ENCODE peak calls at places on chromosome 16, in five cellular contexts. V, B, H, E and R are unnamed samples.

GRCh38 chr16:11783319-11784047 is 13.6 kb downstream of the ZC3H7A start:
- DNase-seq in V (peak), B (no peak), H (no peak), E (no peak), R (peak)

GRCh38 chr16:90018297-90019200 is 707 bp downstream of the DBNDD1 start:
- DNase-seq in V (no peak), B (no peak), H (peak), E (no peak), R (no peak)

GRCh38 chr16:17836868-17837602 is 366.3 kb upstream of the XYLT1 start:
- DNase-seq in V (peak), B (no peak), H (peak), E (no peak), R (no peak)

GRCh38 chr16:89422527-89422904 is 67.8 kb downstream of the ANKRD11 start:
- DNase-seq in V (peak), B (peak), H (no peak), E (no peak), R (peak)

GRCh38 chr16:80391095-80391494 is 149.7 kb upstream of the DYNLRB2 start:
- DNase-seq in V (no peak), B (no peak), H (no peak), E (no peak), R (no peak)

GRCh38 chr16:24539850-24540484 is 601 bp downstream of the RBBP6 start:
- DNase-seq in V (peak), B (peak), H (peak), E (peak), R (peak)

GRCh38 chr16:79298476-79299153 is 301.9 kb downstream of the MAF start:
- DNase-seq in V (no peak), B (no peak), H (no peak), E (no peak), R (no peak)

GRCh38 chr16:14003119-14003570 is 68.0 kb upstream of the MRTFB start:
- DNase-seq in V (peak), B (peak), H (no peak), E (peak), R (no peak)

GRCh38 chr16:77171750-77172635 is 19.0 kb upstream of the MON1B start:
- DNase-seq in V (peak), B (no peak), H (peak), E (no peak), R (peak)

GRCh38 chr16:13829712-13830304 is 90.1 kb upstream of the ERCC4 start:
- DNase-seq in V (no peak), B (no peak), H (no peak), E (no peak), R (no peak)

DNA sequence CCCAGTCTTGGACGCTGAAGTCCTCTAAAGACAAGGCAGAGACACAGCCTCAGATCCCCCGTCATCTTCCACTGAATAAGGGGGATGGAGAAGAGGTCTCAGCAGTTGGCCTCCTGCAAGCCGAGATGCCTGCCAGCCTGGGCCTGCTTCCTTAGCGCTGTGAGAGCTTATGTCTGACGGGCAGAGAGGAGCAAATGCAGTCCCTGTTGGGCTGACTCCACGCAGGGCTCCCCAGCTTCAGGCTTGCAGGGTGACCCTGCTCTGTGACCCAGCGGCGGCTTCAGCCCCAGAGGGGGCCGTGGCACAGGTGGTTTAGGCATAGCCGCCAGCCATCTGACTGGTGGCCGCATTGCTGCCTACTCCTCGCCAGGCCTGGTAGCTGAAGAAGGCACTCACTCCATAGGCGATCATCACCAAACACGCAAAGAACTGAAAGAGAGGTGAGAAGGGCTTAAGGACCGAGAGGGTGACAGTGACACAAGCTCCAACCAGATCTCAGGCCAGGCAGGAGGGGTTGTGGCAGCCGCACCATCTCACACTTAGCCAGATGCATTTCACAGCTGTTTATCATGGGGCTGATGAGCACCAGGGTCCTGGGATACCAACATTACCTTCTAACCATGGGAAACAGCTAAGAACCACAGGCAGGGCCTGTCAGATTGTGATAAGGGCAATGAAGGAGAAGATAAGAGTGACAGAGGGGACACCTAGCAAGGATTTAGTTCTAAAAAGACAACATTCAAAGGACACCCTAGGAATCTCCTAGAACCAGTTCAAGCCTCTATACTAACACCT is 11.7 kb downstream of the ARL2BP start:
- DNase-seq in V (no peak), B (peak), H (no peak), E (peak), R (no peak)
- H3K4me3 ChIP-seq in V (no peak), B (no peak), H (no peak), E (no peak), R (no peak)

DNA sequence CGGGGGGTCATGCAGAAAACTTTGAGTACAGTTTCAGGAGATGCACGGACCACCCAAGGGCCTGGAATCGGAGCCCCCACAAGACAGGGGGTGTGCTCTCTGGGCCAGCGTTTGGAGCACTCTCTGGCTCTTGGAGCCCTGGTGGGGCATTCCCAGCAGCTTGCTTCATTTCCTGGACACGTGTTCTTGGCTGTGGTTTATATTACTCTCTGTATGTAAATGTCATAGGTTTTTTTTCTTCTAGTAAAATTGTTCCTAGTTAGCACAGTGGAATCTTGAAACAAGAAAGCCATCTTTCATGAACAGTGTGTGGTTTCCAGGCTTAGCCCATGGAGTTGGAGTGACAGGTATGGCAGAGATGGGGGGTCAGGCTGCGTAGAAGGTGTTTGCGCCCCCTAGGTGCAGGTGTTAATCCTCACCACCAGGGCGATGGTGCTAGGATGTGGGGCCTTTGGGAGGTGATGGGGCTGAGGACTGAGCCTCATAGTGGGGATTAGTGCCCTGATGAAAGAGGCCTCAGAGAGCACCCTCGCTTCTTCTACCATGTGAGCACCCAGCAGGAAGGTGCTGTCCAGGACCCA is 79.8 kb downstream of the JPH3 start:
- DNase-seq in V (peak), B (no peak), H (peak), E (no peak), R (peak)
- TF ChIP-seq CTCF in V (peak), B (no peak), H (no peak), E (no peak), R (peak)

GRCh38 chr16:86513471-86514277 is 3.3 kb downstream of the FOXF1 start:
- DNase-seq in V (no peak), B (no peak), H (no peak), E (no peak), R (no peak)

GRCh38 chr16:86511317-86512161 is 1.2 kb downstream of the FOXF1 start:
- DNase-seq in V (no peak), B (no peak), H (no peak), E (no peak), R (no peak)

GRCh38 chr16:86512860-86513470 is 2.6 kb downstream of the FOXF1 start:
- DNase-seq in V (no peak), B (no peak), H (no peak), E (no peak), R (no peak)

GRCh38 chr16:86510465-86511261 is at the start of gene FOXF1:
- DNase-seq in V (peak), B (no peak), H (peak), E (no peak), R (peak)

DNA sequence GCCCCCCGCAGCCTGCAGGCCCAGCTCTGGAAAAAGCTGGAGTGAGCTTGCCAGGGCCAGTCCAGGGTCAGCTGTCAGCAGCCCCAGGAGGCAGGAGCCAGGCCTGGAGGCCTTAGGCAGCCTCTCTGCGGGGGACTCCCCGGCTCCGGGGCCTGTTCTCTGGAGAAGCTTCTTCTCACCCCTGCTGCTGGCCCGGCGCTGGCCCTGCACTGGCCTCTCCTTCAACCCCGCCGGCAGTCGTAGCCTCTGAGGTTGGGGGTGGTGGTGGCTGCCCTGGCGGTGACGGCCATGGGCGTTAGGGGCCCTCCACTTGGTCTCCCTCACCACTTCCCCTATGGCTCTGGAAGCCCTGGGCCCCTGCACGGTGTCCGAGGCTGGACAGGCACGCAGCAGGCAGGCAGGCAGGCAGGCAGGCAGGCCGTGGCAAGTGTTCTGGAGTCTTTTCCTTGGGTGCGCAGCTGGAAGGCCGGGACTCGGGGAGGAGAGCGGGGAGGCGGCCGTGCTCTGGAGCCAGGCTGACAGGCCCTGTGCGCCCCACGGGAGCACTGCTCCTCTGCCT is 2.1 kb downstream of the FOXF1 start:
- DNase-seq in V (peak), B (no peak), H (no peak), E (peak), R (no peak)
- H3K4me3 ChIP-seq in V (peak), B (no peak), H (no peak), E (peak), R (no peak)

GRCh38 chr16:85844786-85845185 is 45.3 kb downstream of the COX4I1 start:
- DNase-seq in V (no peak), B (no peak), H (no peak), E (no peak), R (no peak)
- TF ChIP-seq CTCF in V (no peak), B (no peak), H (no peak), E (no peak), R (no peak)

GRCh38 chr16:53504665-53505064 is 1.7 kb upstream of the AKTIP start:
- DNase-seq in V (peak), B (no peak), H (no peak), E (no peak), R (peak)
- H3K4me3 ChIP-seq in V (no peak), B (peak), H (no peak), E (peak), R (peak)

GRCh38 chr16:86095906-86096485 is 197.0 kb downstream of the IRF8 start:
- DNase-seq in V (no peak), B (peak), H (no peak), E (peak), R (no peak)

GRCh38 chr16:86091976-86092375 is 193.0 kb downstream of the IRF8 start:
- DNase-seq in V (no peak), B (peak), H (no peak), E (peak), R (no peak)

GRCh38 chr16:86095131-86095752 is 196.3 kb downstream of the IRF8 start:
- DNase-seq in V (no peak), B (peak), H (no peak), E (peak), R (no peak)

GRCh38 chr16:86092586-86093480 is 193.9 kb downstream of the IRF8 start:
- DNase-seq in V (no peak), B (peak), H (no peak), E (peak), R (no peak)

GRCh38 chr16:86093801-86094750 is 195.1 kb downstream of the IRF8 start:
- DNase-seq in V (no peak), B (peak), H (no peak), E (peak), R (no peak)
- TF ChIP-seq CTCF in V (peak), B (no peak), H (no peak), E (peak), R (no peak)

GRCh38 chr16:85757341-85757822 is 6.5 kb upstream of the C16orf74 start:
- DNase-seq in V (peak), B (no peak), H (no peak), E (no peak), R (peak)
- H3K4me3 ChIP-seq in V (no peak), B (no peak), H (no peak), E (no peak), R (no peak)

GRCh38 chr16:81996664-81997529 is 14.4 kb downstream of the SDR42E1 start:
- DNase-seq in V (peak), B (no peak), H (peak), E (no peak), R (no peak)
- TF ChIP-seq CTCF in V (peak), B (no peak), H (peak), E (peak), R (no peak)

GRCh38 chr16:86578056-86578455 is 293 bp upstream of the FOXL1 start:
- DNase-seq in V (peak), B (peak), H (no peak), E (no peak), R (no peak)

GRCh38 chr16:86576591-86577313 is 1.6 kb upstream of the FOXL1 start:
- DNase-seq in V (peak), B (peak), H (no peak), E (no peak), R (no peak)

GRCh38 chr16:86578499-86579267 is at the start of gene FOXL1:
- DNase-seq in V (peak), B (peak), H (no peak), E (no peak), R (no peak)

GRCh38 chr16:86575754-86576557 is 2.4 kb upstream of the FOXL1 start:
- DNase-seq in V (peak), B (peak), H (peak), E (no peak), R (peak)

DNA sequence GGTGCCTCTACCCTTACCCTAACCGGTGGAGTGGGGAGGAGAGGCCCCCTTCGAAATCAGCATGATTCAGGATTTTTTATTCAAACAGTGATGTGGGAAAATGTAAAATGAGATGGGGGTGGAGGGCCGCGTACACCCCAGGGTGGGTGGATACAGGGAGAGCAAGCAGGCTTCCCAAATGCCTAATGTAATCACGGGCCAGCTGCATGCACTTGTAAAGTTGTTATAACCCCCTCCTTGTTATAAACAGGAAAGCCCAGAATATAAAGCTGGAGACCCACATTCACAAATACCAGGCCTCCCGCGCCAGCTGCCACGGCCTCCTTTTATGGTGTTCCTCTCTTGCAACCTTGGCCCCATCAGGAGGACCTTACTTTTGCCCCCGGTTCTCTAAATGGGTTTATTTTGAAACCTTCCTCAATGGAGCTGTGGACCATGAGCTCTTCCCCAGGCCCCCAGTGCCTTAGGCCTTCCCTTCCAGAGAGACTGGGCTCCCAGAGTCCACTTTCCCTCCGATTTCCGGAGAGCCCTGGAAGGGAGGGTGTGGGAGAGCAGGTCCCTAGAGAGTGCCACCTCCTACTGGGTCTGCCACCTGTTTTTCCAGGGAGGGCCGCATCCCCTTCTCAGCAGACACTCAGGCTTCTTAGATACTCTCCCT is 906 bp upstream of the FOXL1 start:
- DNase-seq in V (peak), B (peak), H (no peak), E (no peak), R (no peak)
- H3K4me3 ChIP-seq in V (peak), B (peak), H (peak), E (no peak), R (no peak)

GRCh38 chr16:19717781-19718623 is at the start of the genes IQCK and KNOP1:
- DNase-seq in V (peak), B (peak), H (peak), E (peak), R (peak)
- TF ChIP-seq CTCF in V (peak), B (no peak), H (no peak), E (no peak), R (no peak)